ENCODE peak calls at places on chromosomes 13 and 19, in ten cellular contexts. Z is transverse colon, V is Panc1, K is sigmoid colon, H is suprapubic skin, A is H1, W is stomach, C is spleen, L is esophagus muscularis mucosa, X is endothelial cell of umbilical vein. O is an unnamed sample.

GRCh38 chr19:56026769-56027168 is 40.2 kb downstream of the NLRP5 start:
- DNase-seq in Z (no peak), V (no peak), K (no peak), H (no peak), A (no peak), W (no peak), C (no peak), L (no peak), X (no peak), O (no peak)

GRCh38 chr13:77861716-77862115 is 56.9 kb downstream of the EDNRB start:
- DNase-seq in Z (no peak), V (no peak), K (no peak), H (no peak), A (no peak), W (no peak), C (no peak), L (no peak), X (no peak), O (peak)

GRCh38 chr13:66657165-66657895 is 572.8 kb downstream of the PCDH9 start:
- DNase-seq in Z (no peak), V (peak), K (peak), H (no peak), A (no peak), W (peak), C (no peak), L (no peak), X (peak), O (no peak)

GRCh38 chr19:45385392-45386221 is 15.2 kb upstream of the ERCC2 start:
- DNase-seq in Z (no peak), V (no peak), K (no peak), H (no peak), A (peak), W (no peak), C (no peak), L (no peak), X (no peak), O (no peak)

GRCh38 chr13:66948910-66949309 is 281.2 kb downstream of the PCDH9 start:
- DNase-seq in Z (no peak), V (no peak), K (no peak), H (no peak), A (no peak), W (no peak), C (no peak), L (no peak), X (no peak), O (no peak)

GRCh38 chr19:45440873-45441654 is 17.3 kb upstream of the ERCC1 start:
- DNase-seq in Z (no peak), V (no peak), K (no peak), H (no peak), A (no peak), W (no peak), C (no peak), L (no peak), X (no peak), O (no peak)

GRCh38 chr13:83877901-83878300 is 4.4 kb downstream of the SLITRK1 start:
- DNase-seq in Z (no peak), V (no peak), K (no peak), H (no peak), A (no peak), W (no peak), C (no peak), L (no peak), X (no peak), O (no peak)

GRCh38 chr13:43263047-43263446 is 239.7 kb downstream of the DNAJC15 start:
- DNase-seq in Z (no peak), V (no peak), K (no peak), H (no peak), A (no peak), W (no peak), C (no peak), L (peak), X (no peak), O (no peak)

GRCh38 chr13:23868521-23868920 is 20.7 kb downstream of the MIPEP start:
- DNase-seq in Z (no peak), V (no peak), K (no peak), H (no peak), A (no peak), W (no peak), C (no peak), L (no peak), X (no peak), O (no peak)

GRCh38 chr13:85019121-85019520 is 780.1 kb downstream of the SLITRK6 start:
- DNase-seq in Z (no peak), V (no peak), K (no peak), H (no peak), A (no peak), W (no peak), C (no peak), L (no peak), X (no peak), O (no peak)

GRCh38 chr13:112251930-112252585 is 124.1 kb upstream of the SPACA7 start:
- DNase-seq in Z (no peak), V (no peak), K (no peak), H (peak), A (peak), W (no peak), C (no peak), L (peak), X (no peak), O (no peak)

GRCh38 chr19:1213391-1214286 is 8.1 kb downstream of the STK11 start:
- DNase-seq in Z (peak), V (no peak), K (peak), H (no peak), A (no peak), W (peak), C (peak), L (no peak), X (peak), O (peak)

GRCh38 chr19:17021793-17022590 is 4.6 kb downstream of the CPAMD8 start:
- DNase-seq in Z (no peak), V (no peak), K (no peak), H (no peak), A (no peak), W (no peak), C (no peak), L (no peak), X (peak), O (peak)
- TF ChIP-seq POLR2AphosphoS5 in Z (no peak), V (no peak), K (no peak), H (no peak), A (no peak), W (no peak), C (no peak), L (no peak), X (no peak), O (no peak)

GRCh38 chr13:82713681-82714405 is 1168.4 kb downstream of the SLITRK1 start:
- DNase-seq in Z (no peak), V (no peak), K (no peak), H (no peak), A (no peak), W (no peak), C (no peak), L (no peak), X (no peak), O (no peak)
- TF ChIP-seq POLR2AphosphoS5 in Z (no peak), V (no peak), K (no peak), H (no peak), A (no peak), W (no peak), C (no peak), L (no peak), X (no peak), O (no peak)

GRCh38 chr13:48783181-48783630 is 129.5 kb downstream of the CYSLTR2 start:
- DNase-seq in Z (peak), V (peak), K (peak), H (peak), A (no peak), W (peak), C (peak), L (peak), X (peak), O (peak)
- TF ChIP-seq POLR2AphosphoS5 in Z (peak), V (no peak), K (no peak), H (no peak), A (no peak), W (peak), C (no peak), L (peak), X (no peak), O (peak)

GRCh38 chr13:31314961-31315360 is 115.2 kb downstream of the B3GLCT start:
- DNase-seq in Z (no peak), V (no peak), K (no peak), H (no peak), A (no peak), W (no peak), C (no peak), L (no peak), X (no peak), O (no peak)

GRCh38 chr13:31310356-31310755 is 110.6 kb downstream of the B3GLCT start:
- DNase-seq in Z (no peak), V (no peak), K (no peak), H (no peak), A (no peak), W (no peak), C (no peak), L (no peak), X (no peak), O (no peak)

GRCh38 chr13:31310781-31311180 is 111.0 kb downstream of the B3GLCT start:
- DNase-seq in Z (no peak), V (no peak), K (no peak), H (no peak), A (no peak), W (no peak), C (no peak), L (no peak), X (peak), O (no peak)
- TF ChIP-seq POLR2AphosphoS5 in Z (no peak), V (no peak), K (no peak), H (no peak), A (no peak), W (no peak), C (no peak), L (no peak), X (no peak), O (no peak)

DNA sequence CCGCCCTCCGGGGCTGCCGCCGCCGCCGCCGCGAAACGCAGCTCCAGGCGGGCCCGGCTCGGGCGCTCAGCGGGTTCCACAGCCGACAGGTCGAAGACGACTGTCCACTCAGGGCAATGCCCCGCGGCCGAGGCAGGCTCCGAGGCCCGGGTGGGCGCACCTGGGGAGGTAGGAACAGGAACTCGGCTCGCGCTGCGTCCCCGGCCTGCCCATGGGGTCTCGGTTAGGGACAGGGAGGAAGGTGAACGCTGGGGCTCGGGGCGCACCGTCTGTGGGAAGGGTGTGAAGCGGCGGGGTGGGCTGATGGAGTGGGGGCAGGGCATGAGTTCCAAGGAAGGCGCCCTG is 26.8 kb downstream of the CERS1 start:
- DNase-seq in Z (no peak), V (no peak), K (no peak), H (no peak), A (peak), W (no peak), C (peak), L (no peak), X (no peak), O (no peak)
- TF ChIP-seq POLR2AphosphoS5 in Z (no peak), V (no peak), K (no peak), H (no peak), A (no peak), W (no peak), C (no peak), L (no peak), X (no peak), O (no peak)

GRCh38 chr19:4851551-4852290 is 15.7 kb downstream of the PLIN3 start:
- DNase-seq in Z (peak), V (no peak), K (peak), H (peak), A (peak), W (peak), C (peak), L (no peak), X (peak), O (no peak)
- TF ChIP-seq POLR2AphosphoS5 in Z (no peak), V (no peak), K (no peak), H (no peak), A (peak), W (no peak), C (peak), L (no peak), X (peak), O (no peak)

GRCh38 chr19:35135389-35135909 is 590 bp upstream of the LGI4 start:
- DNase-seq in Z (peak), V (no peak), K (peak), H (no peak), A (peak), W (peak), C (peak), L (no peak), X (peak), O (peak)
- TF ChIP-seq POLR2AphosphoS5 in Z (peak), V (no peak), K (peak), H (no peak), A (no peak), W (peak), C (peak), L (peak), X (no peak), O (no peak)

O was measured in HL-60.